ENCODE peak calls at places on chromosomes 13 and 19, in five cellular contexts. One of them, this sample, is unnamed. For H3K27me3, the result is how much of the 10 kb centered on the place peaks cover.

GRCh38 chr13:75294110-75294509 is 187.9 kb downstream of the TBC1D4 start:
- DNase-seq in body of pancreas: no peak
- DNase-seq in fibroblast of lung: no peak
- DNase-seq in GM23248: no peak
- DNase-seq in CD8-positive, alpha-beta memory T cell: no peak
- DNase-seq in this sample: no peak

GRCh38 chr19:38655148-38655824 is 7.8 kb downstream of the ACTN4 start:
- DNase-seq in fibroblast of lung: no peak
- DNase-seq in GM23248: peak
- DNase-seq in CD8-positive, alpha-beta memory T cell: no peak
- DNase-seq in body of pancreas: no peak
- DNase-seq in this sample: no peak

GRCh38 chr13:40389081-40389641 is 277.3 kb downstream of the FOXO1 start:
- DNase-seq in CD8-positive, alpha-beta memory T cell: peak
- DNase-seq in body of pancreas: no peak
- DNase-seq in fibroblast of lung: no peak
- DNase-seq in GM23248: no peak
- DNase-seq in this sample: no peak

GRCh38 chr19:35365303-35365702 is 5.6 kb upstream of the GPR42 start:
- DNase-seq in CD8-positive, alpha-beta memory T cell: no peak
- DNase-seq in fibroblast of lung: no peak
- DNase-seq in body of pancreas: no peak
- DNase-seq in GM23248: no peak
- DNase-seq in this sample: no peak

GRCh38 chr13:29524176-29524575 is 71.3 kb downstream of the SLC7A1 start:
- DNase-seq in fibroblast of lung: peak
- DNase-seq in body of pancreas: no peak
- DNase-seq in GM23248: no peak
- DNase-seq in CD8-positive, alpha-beta memory T cell: no peak
- DNase-seq in this sample: no peak

GRCh38 chr19:16349551-16350171 is 25.0 kb downstream of the KLF2 start:
- DNase-seq in fibroblast of lung: no peak
- DNase-seq in GM23248: no peak
- DNase-seq in body of pancreas: no peak
- DNase-seq in CD8-positive, alpha-beta memory T cell: no peak
- DNase-seq in this sample: no peak

GRCh38 chr13:52786747-52787146 is 47.1 kb upstream of the CNMD start:
- DNase-seq in body of pancreas: no peak
- DNase-seq in GM23248: no peak
- DNase-seq in CD8-positive, alpha-beta memory T cell: no peak
- DNase-seq in fibroblast of lung: no peak
- DNase-seq in this sample: no peak

GRCh38 chr19:46878613-46879375 is 18.0 kb downstream of the ARHGAP35 start:
- DNase-seq in GM23248: peak
- DNase-seq in CD8-positive, alpha-beta memory T cell: no peak
- DNase-seq in fibroblast of lung: peak
- DNase-seq in body of pancreas: no peak
- DNase-seq in this sample: no peak

GRCh38 chr19:35107541-35107939 is 8.1 kb upstream of the FXYD3 start:
- DNase-seq in fibroblast of lung: peak
- DNase-seq in CD8-positive, alpha-beta memory T cell: no peak
- DNase-seq in body of pancreas: no peak
- DNase-seq in GM23248: peak
- DNase-seq in this sample: peak

GRCh38 chr13:46286972-46287371 is 75.2 kb downstream of the LRRC63 start:
- DNase-seq in body of pancreas: no peak
- DNase-seq in fibroblast of lung: no peak
- DNase-seq in CD8-positive, alpha-beta memory T cell: no peak
- DNase-seq in GM23248: no peak
- DNase-seq in this sample: no peak

GRCh38 chr13:46289260-46289955 is 77.7 kb downstream of the LRRC63 start:
- DNase-seq in GM23248: no peak
- DNase-seq in body of pancreas: no peak
- DNase-seq in fibroblast of lung: no peak
- DNase-seq in CD8-positive, alpha-beta memory T cell: no peak
- DNase-seq in this sample: no peak

DNA sequence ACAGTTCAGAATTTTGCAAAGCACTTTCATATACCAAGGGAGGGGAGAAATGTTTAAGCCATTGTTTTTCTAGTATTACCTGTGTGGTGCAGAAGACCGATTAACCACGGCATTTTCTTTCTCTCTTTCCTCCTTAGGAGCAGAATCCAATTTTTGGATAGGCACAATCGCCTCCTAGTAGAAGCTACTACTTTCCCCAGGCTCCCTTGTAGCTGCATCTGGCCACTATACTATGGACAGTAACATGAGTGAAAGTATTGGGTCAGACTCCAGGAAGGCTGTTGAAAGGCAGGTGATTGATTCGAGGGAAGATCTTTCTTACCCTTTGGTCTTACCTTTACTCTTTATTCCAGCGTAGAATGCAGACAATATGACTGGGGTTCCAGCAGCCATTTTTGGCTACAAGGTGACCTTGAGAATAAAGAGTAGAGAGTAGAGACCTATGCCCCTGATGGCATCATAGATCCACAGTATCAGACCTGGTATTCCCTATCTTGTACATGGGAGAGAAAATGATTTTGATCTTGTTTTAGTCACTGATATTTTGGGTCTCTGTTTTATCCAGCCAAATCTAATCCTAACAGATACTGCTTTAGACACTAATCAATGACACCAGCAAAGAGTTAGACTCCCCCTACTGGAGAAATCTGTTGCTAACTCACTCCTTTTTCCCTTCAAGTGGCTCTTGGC is 77.0 kb downstream of the LRRC63 start:
- DNase-seq in fibroblast of lung: peak
- DNase-seq in body of pancreas: no peak
- DNase-seq in GM23248: peak
- DNase-seq in CD8-positive, alpha-beta memory T cell: peak
- DNase-seq in this sample: no peak
- H3K27me3 ChIP-seq in fibroblast of lung: under half
- H3K27me3 ChIP-seq in body of pancreas: under half
- H3K27me3 ChIP-seq in GM23248: under half
- H3K27me3 ChIP-seq in CD8-positive, alpha-beta memory T cell: under half
- H3K27me3 ChIP-seq in this sample: under half

GRCh38 chr13:94708031-94708571 is 4.2 kb downstream of the SOX21 start:
- DNase-seq in fibroblast of lung: no peak
- DNase-seq in body of pancreas: no peak
- DNase-seq in CD8-positive, alpha-beta memory T cell: peak
- DNase-seq in GM23248: no peak
- DNase-seq in this sample: no peak
- H3K27me3 ChIP-seq in fibroblast of lung: half or more
- H3K27me3 ChIP-seq in body of pancreas: under half
- H3K27me3 ChIP-seq in CD8-positive, alpha-beta memory T cell: half or more
- H3K27me3 ChIP-seq in GM23248: half or more
- H3K27me3 ChIP-seq in this sample: half or more

GRCh38 chr19:41131186-41131585 is 17.0 kb downstream of the CYP2F1 start:
- DNase-seq in GM23248: no peak
- DNase-seq in CD8-positive, alpha-beta memory T cell: no peak
- DNase-seq in body of pancreas: no peak
- DNase-seq in fibroblast of lung: no peak
- DNase-seq in this sample: no peak

GRCh38 chr19:41137056-41137455 is 22.8 kb downstream of the CYP2F1 start:
- DNase-seq in body of pancreas: no peak
- DNase-seq in CD8-positive, alpha-beta memory T cell: no peak
- DNase-seq in fibroblast of lung: no peak
- DNase-seq in GM23248: no peak
- DNase-seq in this sample: no peak

GRCh38 chr19:41134616-41135015 is 20.4 kb downstream of the CYP2F1 start:
- DNase-seq in CD8-positive, alpha-beta memory T cell: no peak
- DNase-seq in body of pancreas: no peak
- DNase-seq in GM23248: no peak
- DNase-seq in fibroblast of lung: no peak
- DNase-seq in this sample: no peak

GRCh38 chr19:41136636-41137035 is 22.4 kb downstream of the CYP2F1 start:
- DNase-seq in fibroblast of lung: no peak
- DNase-seq in GM23248: no peak
- DNase-seq in CD8-positive, alpha-beta memory T cell: no peak
- DNase-seq in body of pancreas: no peak
- DNase-seq in this sample: no peak

DNA sequence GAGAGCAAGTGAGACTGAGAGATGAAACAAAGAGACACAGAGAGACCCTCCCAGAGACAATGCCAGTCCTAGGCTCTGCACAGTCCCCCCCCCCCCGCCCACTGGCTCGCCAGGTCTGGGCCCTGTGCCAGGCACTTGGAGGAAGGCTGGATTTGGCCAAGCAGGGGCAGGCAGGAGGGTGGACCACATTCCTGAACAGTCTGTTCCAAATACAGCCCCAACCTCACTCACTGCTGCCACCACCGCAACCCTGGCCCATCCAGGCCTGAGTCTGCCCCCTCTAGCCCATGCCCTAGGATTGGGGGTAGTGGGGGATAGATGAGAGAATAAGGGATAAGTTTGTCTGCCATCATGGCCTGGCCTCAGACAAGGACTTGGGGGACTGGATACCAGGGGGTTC is 19.0 kb downstream of the CYP2F1 start:
- DNase-seq in fibroblast of lung: no peak
- DNase-seq in body of pancreas: no peak
- DNase-seq in CD8-positive, alpha-beta memory T cell: no peak
- DNase-seq in GM23248: no peak
- DNase-seq in this sample: no peak
- H3K27me3 ChIP-seq in fibroblast of lung: under half
- H3K27me3 ChIP-seq in body of pancreas: under half
- H3K27me3 ChIP-seq in CD8-positive, alpha-beta memory T cell: under half
- H3K27me3 ChIP-seq in GM23248: under half
- H3K27me3 ChIP-seq in this sample: under half

DNA sequence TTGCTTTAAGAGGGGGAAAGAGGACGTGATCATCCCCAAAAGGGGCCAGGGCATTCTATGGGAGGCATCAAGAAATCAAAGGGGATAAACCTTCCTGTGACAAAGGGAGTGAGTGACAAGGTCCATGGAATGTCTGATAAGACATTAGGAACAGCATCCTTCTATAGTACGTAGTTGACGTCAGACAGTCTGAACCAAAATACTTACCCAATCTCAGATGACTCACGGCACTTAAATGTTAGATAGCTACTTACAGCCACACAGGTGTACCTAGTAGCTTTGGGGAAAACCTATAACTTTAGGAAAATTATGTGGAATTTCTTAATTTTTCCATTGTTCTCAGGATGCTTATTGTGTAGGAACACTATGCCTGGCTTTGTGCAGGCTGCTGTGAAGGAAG is 4.9 kb downstream of the LGALS16 start:
- DNase-seq in fibroblast of lung: no peak
- DNase-seq in body of pancreas: no peak
- DNase-seq in GM23248: no peak
- DNase-seq in CD8-positive, alpha-beta memory T cell: no peak
- DNase-seq in this sample: no peak
- H3K27me3 ChIP-seq in fibroblast of lung: under half
- H3K27me3 ChIP-seq in body of pancreas: under half
- H3K27me3 ChIP-seq in GM23248: under half
- H3K27me3 ChIP-seq in CD8-positive, alpha-beta memory T cell: under half
- H3K27me3 ChIP-seq in this sample: under half

GRCh38 chr13:27835799-27836198 is 43.5 kb downstream of the GSX1 start:
- DNase-seq in body of pancreas: no peak
- DNase-seq in CD8-positive, alpha-beta memory T cell: no peak
- DNase-seq in GM23248: no peak
- DNase-seq in fibroblast of lung: no peak
- DNase-seq in this sample: no peak
- H3K27me3 ChIP-seq in body of pancreas: under half
- H3K27me3 ChIP-seq in CD8-positive, alpha-beta memory T cell: under half
- H3K27me3 ChIP-seq in GM23248: under half
- H3K27me3 ChIP-seq in fibroblast of lung: under half
- H3K27me3 ChIP-seq in this sample: half or more

GRCh38 chr19:13045812-13046211 is 50.5 kb downstream of the NFIX start:
- DNase-seq in GM23248: no peak
- DNase-seq in fibroblast of lung: no peak
- DNase-seq in CD8-positive, alpha-beta memory T cell: no peak
- DNase-seq in body of pancreas: no peak
- DNase-seq in this sample: no peak
- H3K27me3 ChIP-seq in GM23248: under half
- H3K27me3 ChIP-seq in fibroblast of lung: under half
- H3K27me3 ChIP-seq in CD8-positive, alpha-beta memory T cell: under half
- H3K27me3 ChIP-seq in body of pancreas: under half
- H3K27me3 ChIP-seq in this sample: under half

DNA sequence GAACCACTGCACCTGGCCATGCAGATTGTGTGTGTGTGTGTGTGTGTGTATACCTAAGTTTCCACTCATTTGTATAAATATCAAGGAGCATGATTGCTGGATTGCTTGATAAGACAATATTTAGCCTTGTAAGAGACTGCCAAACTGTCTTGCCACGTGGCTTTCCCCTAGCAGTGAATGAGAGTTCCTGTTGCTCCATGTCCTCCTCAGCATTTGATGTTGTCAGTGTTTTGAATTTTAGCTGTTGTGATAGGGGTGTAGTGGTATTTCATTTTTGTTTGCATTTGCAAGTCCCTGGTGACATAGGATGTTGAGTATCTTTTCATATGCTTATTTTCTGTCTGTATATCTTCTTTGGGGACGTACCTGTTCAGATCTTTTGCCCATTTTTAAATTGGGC is 99.0 kb upstream of the ZNF536 start:
- DNase-seq in CD8-positive, alpha-beta memory T cell: no peak
- DNase-seq in fibroblast of lung: no peak
- DNase-seq in body of pancreas: no peak
- DNase-seq in GM23248: no peak
- DNase-seq in this sample: no peak
- H3K27me3 ChIP-seq in CD8-positive, alpha-beta memory T cell: under half
- H3K27me3 ChIP-seq in fibroblast of lung: under half
- H3K27me3 ChIP-seq in body of pancreas: under half
- H3K27me3 ChIP-seq in GM23248: under half
- H3K27me3 ChIP-seq in this sample: under half

DNA sequence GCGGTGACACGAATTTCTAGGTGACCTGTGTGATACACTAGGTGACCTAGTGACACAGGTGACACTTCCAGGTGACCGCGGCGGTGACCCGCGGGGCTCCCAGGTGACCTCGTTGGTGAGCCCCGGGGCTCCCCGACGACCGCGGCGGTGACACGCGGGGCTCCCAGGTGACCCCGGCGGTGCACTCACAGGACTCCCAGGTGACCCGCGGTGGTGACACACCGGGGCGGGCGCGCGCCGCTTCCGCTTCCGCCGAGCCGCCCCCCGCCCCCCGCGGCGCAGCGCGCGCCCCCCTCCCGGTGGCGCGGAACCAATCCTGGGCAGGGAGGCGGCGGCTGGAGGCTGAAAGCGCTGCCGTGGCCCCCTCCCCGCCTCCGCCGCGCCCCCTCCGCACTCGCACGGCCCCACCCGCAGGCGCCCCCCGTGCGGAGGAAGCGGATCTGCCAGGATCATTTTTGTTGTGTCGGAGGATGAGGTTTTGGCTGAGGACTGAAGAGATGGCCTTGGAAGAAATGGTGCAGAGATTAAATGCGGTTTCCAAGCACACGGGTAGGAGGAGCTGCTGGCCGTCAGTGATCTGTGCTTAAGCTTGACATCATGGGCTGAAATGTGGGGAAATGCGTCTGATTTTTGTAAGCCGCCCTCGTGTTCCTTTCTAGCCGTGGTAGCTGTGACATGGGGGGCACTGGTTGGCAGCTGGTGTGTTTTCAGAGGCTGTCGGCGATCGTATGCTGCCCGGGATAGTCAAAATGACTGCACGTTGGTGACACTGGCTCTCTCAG is at the start of gene MCF2L:
- DNase-seq in GM23248: peak
- DNase-seq in fibroblast of lung: peak
- DNase-seq in body of pancreas: peak
- DNase-seq in CD8-positive, alpha-beta memory T cell: peak
- DNase-seq in this sample: peak
- H3K27me3 ChIP-seq in GM23248: half or more
- H3K27me3 ChIP-seq in fibroblast of lung: under half
- H3K27me3 ChIP-seq in body of pancreas: under half
- H3K27me3 ChIP-seq in CD8-positive, alpha-beta memory T cell: under half
- H3K27me3 ChIP-seq in this sample: under half

GRCh38 chr13:94711561-94712286 is 621 bp downstream of the SOX21 start:
- DNase-seq in fibroblast of lung: peak
- DNase-seq in GM23248: peak
- DNase-seq in body of pancreas: peak
- DNase-seq in CD8-positive, alpha-beta memory T cell: no peak
- DNase-seq in this sample: no peak
- H3K27me3 ChIP-seq in fibroblast of lung: half or more
- H3K27me3 ChIP-seq in GM23248: half or more
- H3K27me3 ChIP-seq in body of pancreas: under half
- H3K27me3 ChIP-seq in CD8-positive, alpha-beta memory T cell: under half
- H3K27me3 ChIP-seq in this sample: half or more

This sample was measured in transverse colon.